ENCODE peak calls at places on chromosomes 2 and 18, in ten cellular contexts. O is D341Med; B is stimulated activated naive B cell treated with anti-CD40 and anti-IgM and Interleukin-4, amounts not matched to agents 10 μg/mL and 1 μg/mL and 100 μg/mL, for 72 hours; Z is stimulated activated CD4-positive, alpha-beta T cell treated with anti-CD3 and anti-CD28 coated beads, Interleukin-1b, Interleukin-23, amount 100 ng/mL, for 4 hours; R is posterior cingulate gyrus; K is GM20000; H is astrocyte of the hippocampus; S is AG08396; U is mesenteric fat pad; D is stimulated activated naive CD4-positive, alpha-beta T cell treated with Interleukin-2 at 50 U/mL for 16 hours. L is an unnamed sample.

GRCh38 chr2:170771049-170771937 is 1.1 kb downstream of the ERICH2 start:
- DNase-seq in K (peak), B (no peak), O (no peak), S (peak), Z (peak), U (no peak), R (no peak), D (peak), H (no peak), L (peak)

GRCh38 chr2:42545714-42546390 is 22.6 kb upstream of the MTA3 start:
- DNase-seq in R (no peak), K (no peak), O (no peak), B (no peak), Z (no peak), U (no peak), D (no peak), H (no peak), S (no peak), L (no peak)

GRCh38 chr18:77297919-77298571 is 48.4 kb downstream of the GALR1 start:
- DNase-seq in B (no peak), U (no peak), H (no peak), Z (no peak), S (no peak), D (no peak), K (no peak), R (no peak), O (no peak), L (no peak)

GRCh38 chr18:5543854-5544389 is at the start of gene EPB41L3:
- DNase-seq in U (peak), H (peak), S (no peak), R (no peak), D (no peak), Z (no peak), B (no peak), K (no peak), O (peak), L (no peak)

GRCh38 chr2:219296631-219297391 is 12.4 kb downstream of the PTPRN start:
- DNase-seq in H (no peak), U (peak), D (no peak), R (no peak), B (no peak), S (no peak), Z (no peak), K (no peak), O (peak), L (peak)

GRCh38 chr2:76867854-76868253 is 654.3 kb downstream of the LRRTM4 start:
- DNase-seq in D (no peak), U (no peak), R (no peak), K (no peak), B (no peak), O (no peak), H (peak), S (peak), Z (no peak), L (no peak)

GRCh38 chr2:178306351-178307073 is 112.2 kb downstream of the OSBPL6 start:
- DNase-seq in D (peak), S (peak), U (no peak), B (no peak), O (peak), K (peak), Z (peak), H (peak), R (no peak), L (no peak)

GRCh38 chr2:189763908-189764661 is 1.5 kb upstream of the OSGEPL1 start:
- DNase-seq in O (peak), U (no peak), H (peak), R (no peak), D (no peak), K (no peak), S (no peak), Z (no peak), B (no peak), L (no peak)

GRCh38 chr18:32588191-32588590 is 117.5 kb upstream of the GAREM1 start:
- DNase-seq in S (no peak), B (no peak), Z (no peak), O (no peak), U (no peak), K (no peak), H (no peak), D (no peak), R (no peak), L (no peak)

GRCh38 chr18:73895701-73896100 is 251.9 kb downstream of the FBXO15 start:
- DNase-seq in D (no peak), O (no peak), S (no peak), U (no peak), R (no peak), K (no peak), B (no peak), Z (no peak), H (no peak), L (no peak)

GRCh38 chr2:54763636-54764291 is 40.3 kb downstream of the EML6 start:
- DNase-seq in H (no peak), S (no peak), R (no peak), U (no peak), O (peak), K (peak), Z (no peak), B (no peak), D (no peak), L (no peak)

GRCh38 chr2:235550378-235550760 is 56.5 kb downstream of the AGAP1 start:
- DNase-seq in S (no peak), U (no peak), D (no peak), H (no peak), B (no peak), Z (no peak), O (no peak), R (no peak), K (no peak), L (no peak)

GRCh38 chr2:104408266-104408665 is 445.6 kb upstream of the POU3F3 start:
- DNase-seq in R (no peak), D (no peak), H (peak), Z (no peak), K (no peak), S (no peak), B (no peak), U (no peak), O (no peak), L (no peak)

GRCh38 chr2:237889016-237889415 is 29.6 kb downstream of the RAMP1 start:
- DNase-seq in B (no peak), H (no peak), R (no peak), D (no peak), Z (no peak), O (no peak), K (no peak), S (no peak), U (no peak), L (no peak)

GRCh38 chr2:177239934-177240600 is 24.5 kb downstream of the NFE2L2 start:
- DNase-seq in Z (no peak), S (no peak), K (peak), B (peak), R (no peak), O (no peak), H (no peak), D (no peak), U (no peak), L (no peak)

GRCh38 chr2:182077023-182077422 is 91.4 kb downstream of the PPP1R1C start:
- DNase-seq in S (no peak), O (no peak), D (no peak), B (no peak), Z (no peak), R (no peak), H (no peak), U (no peak), K (no peak), L (no peak)

GRCh38 chr2:236049981-236050380 is 118.2 kb downstream of the GBX2 start:
- DNase-seq in D (no peak), B (no peak), O (no peak), Z (no peak), U (no peak), R (no peak), K (no peak), S (no peak), H (no peak), L (no peak)

GRCh38 chr2:196534533-196534932 is 105.0 kb upstream of the CCDC150 start:
- DNase-seq in O (no peak), U (no peak), H (no peak), B (no peak), S (no peak), Z (no peak), K (no peak), D (no peak), R (no peak), L (no peak)

GRCh38 chr2:22930781-22931180 is 454.2 kb upstream of the KLHL29 start:
- DNase-seq in B (no peak), H (no peak), K (no peak), R (no peak), D (no peak), U (no peak), Z (no peak), O (no peak), S (no peak), L (no peak)

GRCh38 chr2:239234151-239234825 is 166.5 kb downstream of the HDAC4 start:
- DNase-seq in S (no peak), R (no peak), D (peak), Z (no peak), B (no peak), H (no peak), K (no peak), U (no peak), O (no peak), L (no peak)

GRCh38 chr18:79528846-79529245 is 133.1 kb downstream of the NFATC1 start:
- DNase-seq in B (peak), S (peak), U (peak), H (peak), K (peak), Z (peak), D (peak), R (no peak), O (peak), L (peak)

GRCh38 chr2:168758970-168759820 is 43.2 kb upstream of the NOSTRIN start:
- DNase-seq in B (no peak), S (peak), H (peak), O (peak), Z (no peak), K (peak), D (no peak), U (no peak), R (no peak), L (no peak)

GRCh38 chr2:171141320-171141719 is 19.4 kb downstream of the TLK1 start:
- DNase-seq in O (no peak), U (no peak), K (no peak), R (no peak), S (no peak), D (no peak), B (no peak), Z (no peak), H (peak), L (no peak)

GRCh38 chr2:236536727-236537398 is 32.8 kb upstream of the ACKR3 start:
- DNase-seq in H (no peak), R (no peak), B (no peak), U (no peak), K (peak), D (peak), S (no peak), O (no peak), Z (peak), L (no peak)

GRCh38 chr2:28608061-28608828 is 112.4 kb downstream of the PLB1 start:
- DNase-seq in O (no peak), R (peak), Z (no peak), K (no peak), D (no peak), U (no peak), B (no peak), S (no peak), H (no peak), L (no peak)

GRCh38 chr2:168633200-168633599 is 169.2 kb upstream of the NOSTRIN start:
- DNase-seq in D (no peak), R (no peak), H (no peak), U (no peak), O (no peak), K (no peak), S (no peak), Z (no peak), B (no peak), L (no peak)

GRCh38 chr18:9482790-9483189 is 7.5 kb downstream of the RALBP1 start:
- DNase-seq in B (no peak), O (no peak), R (no peak), U (no peak), H (no peak), Z (no peak), S (no peak), D (no peak), K (no peak), L (no peak)

GRCh38 chr2:55901322-55901721 is 22.3 kb downstream of the EFEMP1 start:
- DNase-seq in K (no peak), B (no peak), D (no peak), S (peak), H (peak), O (no peak), U (no peak), R (no peak), Z (no peak), L (no peak)